ENCODE peak calls at places on chromosomes 6 and 20, in six cellular contexts. M, N, H, U, P and A are unnamed samples.

GRCh38 chr6:9140181-9140580 is 704.8 kb upstream of the SLC35B3 start:
- DNase-seq in H (no peak), N (no peak), M (no peak), P (no peak), U (no peak), A (peak; percentile 44)

GRCh38 chr6:70118670-70119069 is 184.2 kb downstream of the COL9A1 start:
- DNase-seq in M (no peak), U (no peak), P (no peak), N (no peak), H (no peak), A (no peak)

GRCh38 chr6:25981529-25982263 is 19.1 kb downstream of the TRIM38 start:
- DNase-seq in M (peak; percentile 34), H (no peak), P (no peak), N (no peak), U (no peak), A (no peak)

GRCh38 chr6:166532302-166532701 is 54.2 kb downstream of the RAMACL start:
- DNase-seq in P (no peak), U (no peak), M (no peak), H (no peak), N (no peak), A (no peak)

GRCh38 chr6:125301435-125302391 is at the start of gene HDDC2:
- DNase-seq in U (peak; percentile 81), N (peak; percentile 92), H (peak; percentile 81), M (peak; percentile 58), P (peak; percentile 60), A (peak; percentile 85)

GRCh38 chr20:23624307-23624706 is 13.4 kb downstream of the CST3 start:
- DNase-seq in M (peak; percentile 90), U (peak; percentile 82), N (no peak), H (no peak), P (no peak), A (no peak)

GRCh38 chr6:24940311-24940917 is 4.7 kb upstream of the RIPOR2 start:
- DNase-seq in U (no peak), M (no peak), N (no peak), H (peak; percentile 31), P (no peak), A (no peak)

GRCh38 chr6:170147056-170147787 is 143.7 kb downstream of the DLL1 start:
- DNase-seq in N (peak; percentile 48), H (no peak), P (no peak), M (no peak), U (no peak), A (peak; percentile 49)

GRCh38 chr6:37209461-37210205 is 39.7 kb downstream of the PIM1 start:
- DNase-seq in H (no peak), M (no peak), U (no peak), N (no peak), P (no peak), A (no peak)

GRCh38 chr6:6915813-6916547 is 191.8 kb upstream of the RREB1 start:
- DNase-seq in M (peak; percentile 85), H (no peak), P (no peak), U (peak; percentile 87), N (peak; percentile 87), A (peak; percentile 69)

GRCh38 chr20:2382833-2383232 is 2.1 kb downstream of the TGM6 start:
- DNase-seq in N (no peak), U (no peak), H (no peak), P (no peak), M (no peak), A (no peak)

GRCh38 chr20:6975326-6975725 is 207.8 kb downstream of the BMP2 start:
- DNase-seq in N (no peak), M (no peak), H (no peak), P (no peak), U (no peak), A (no peak)

GRCh38 chr6:47203266-47203967 is 106.3 kb downstream of the TNFRSF21 start:
- DNase-seq in M (no peak), P (no peak), H (peak; percentile 72), U (no peak), N (no peak), A (no peak)

GRCh38 chr6:153131037-153131981 is at the start of gene RGS17:
- DNase-seq in N (peak; percentile 81), P (peak; percentile 70), H (peak; percentile 41), U (peak; percentile 86), M (peak; percentile 71), A (peak; percentile 59)

GRCh38 chr6:56193846-56194245 is 53.5 kb downstream of the COL21A1 start:
- DNase-seq in U (peak; percentile 8), N (no peak), P (no peak), M (peak; percentile 85), H (no peak), A (no peak)

GRCh38 chr6:90753820-90754604 is 167.1 kb upstream of the MAP3K7 start:
- DNase-seq in P (no peak), H (no peak), U (no peak), N (no peak), M (no peak), A (no peak)

GRCh38 chr20:46152824-46153586 is 34.9 kb downstream of the CD40 start:
- DNase-seq in N (no peak), H (no peak), P (no peak), U (no peak), M (no peak), A (no peak)

GRCh38 chr20:46157076-46157592 is 39.0 kb downstream of the CD40 start:
- DNase-seq in H (no peak), U (no peak), P (no peak), N (no peak), M (no peak), A (no peak)

GRCh38 chr20:46156065-46156464 is 38.0 kb downstream of the CD40 start:
- DNase-seq in U (no peak), M (no peak), P (no peak), H (no peak), N (no peak), A (no peak)

GRCh38 chr20:46157625-46158024 is 39.5 kb downstream of the CD40 start:
- DNase-seq in H (no peak), U (no peak), M (no peak), P (no peak), N (no peak), A (no peak)

DNA sequence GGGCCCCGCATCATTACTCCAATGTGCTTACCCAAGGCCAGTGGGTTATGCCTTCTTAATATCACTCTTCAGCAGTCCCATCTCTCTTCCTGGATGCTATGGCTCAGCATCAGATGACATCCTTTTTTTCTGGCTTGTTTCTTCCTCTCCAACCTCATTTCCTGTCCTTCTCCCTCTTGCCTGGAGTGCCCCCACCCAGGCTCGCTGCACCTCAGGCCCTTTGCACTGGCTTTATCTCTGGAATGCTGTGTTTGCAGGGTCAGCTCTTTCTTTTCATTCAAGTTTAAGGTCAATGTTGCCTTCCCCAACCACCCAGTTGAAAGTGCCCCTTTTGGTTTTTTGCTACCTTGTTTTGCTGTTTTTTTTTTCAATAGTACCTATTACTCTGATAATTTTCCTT is 36.7 kb downstream of the CD40 start:
- DNase-seq in H (no peak), P (no peak), U (no peak), N (no peak), M (no peak), A (no peak)
- H3K4me3 ChIP-seq in H (no peak overlapping the region), P (no peak overlapping the region), U (no peak overlapping the region), N (no peak overlapping the region), M (no peak overlapping the region), A (no peak overlapping the region)

DNA sequence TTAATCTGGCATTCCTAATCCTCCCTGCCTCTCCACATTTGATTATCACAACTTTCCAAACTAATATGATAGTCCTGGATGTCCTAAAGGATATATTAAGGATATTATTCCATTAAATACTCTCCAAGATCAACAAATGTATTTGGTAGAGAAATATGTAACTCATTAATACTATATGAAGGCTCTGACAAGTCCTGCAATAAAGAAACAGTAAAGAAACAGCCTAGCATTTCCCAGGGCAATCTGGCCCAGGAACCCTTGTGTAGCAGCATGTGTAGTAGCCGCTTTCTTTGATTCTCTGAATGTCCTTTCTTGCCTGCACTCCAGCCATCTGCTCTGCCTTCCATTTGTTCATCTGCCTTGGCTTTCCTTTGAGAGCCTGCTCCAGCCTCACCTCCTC is 23.7 kb downstream of the TRAM2 start:
- DNase-seq in M (no peak), P (no peak), U (no peak), N (no peak), H (no peak), A (no peak)
- H3K4me3 ChIP-seq in M (no peak overlapping the region), P (no peak overlapping the region), U (no peak overlapping the region), N (no peak overlapping the region), H (no peak overlapping the region), A (no peak overlapping the region)

DNA sequence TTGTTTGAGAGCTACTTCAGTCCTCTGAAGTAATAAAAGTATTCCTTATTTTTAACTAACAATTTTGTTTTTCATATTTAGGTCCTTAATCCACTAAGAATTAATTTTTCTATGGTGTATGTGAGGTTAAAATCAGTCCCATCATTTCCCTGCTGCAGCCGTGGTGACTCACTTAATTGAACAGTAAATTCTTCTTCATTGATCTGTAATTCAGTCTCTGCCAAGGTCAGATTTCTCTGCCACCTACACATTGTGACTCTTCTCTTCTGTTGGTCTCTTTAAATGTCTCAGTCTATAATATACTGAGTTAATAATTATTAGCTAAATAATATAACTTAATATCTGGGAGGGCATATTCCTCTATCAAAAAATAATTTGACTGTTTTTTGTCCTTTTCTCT is 262.3 kb downstream of the UTRN start:
- DNase-seq in P (no peak), M (peak; percentile 42), N (no peak), H (no peak), U (no peak), A (no peak)
- H3K4me3 ChIP-seq in P (no peak overlapping the region), M (no peak overlapping the region), N (no peak overlapping the region), H (no peak overlapping the region), U (no peak overlapping the region), A (no peak overlapping the region)

DNA sequence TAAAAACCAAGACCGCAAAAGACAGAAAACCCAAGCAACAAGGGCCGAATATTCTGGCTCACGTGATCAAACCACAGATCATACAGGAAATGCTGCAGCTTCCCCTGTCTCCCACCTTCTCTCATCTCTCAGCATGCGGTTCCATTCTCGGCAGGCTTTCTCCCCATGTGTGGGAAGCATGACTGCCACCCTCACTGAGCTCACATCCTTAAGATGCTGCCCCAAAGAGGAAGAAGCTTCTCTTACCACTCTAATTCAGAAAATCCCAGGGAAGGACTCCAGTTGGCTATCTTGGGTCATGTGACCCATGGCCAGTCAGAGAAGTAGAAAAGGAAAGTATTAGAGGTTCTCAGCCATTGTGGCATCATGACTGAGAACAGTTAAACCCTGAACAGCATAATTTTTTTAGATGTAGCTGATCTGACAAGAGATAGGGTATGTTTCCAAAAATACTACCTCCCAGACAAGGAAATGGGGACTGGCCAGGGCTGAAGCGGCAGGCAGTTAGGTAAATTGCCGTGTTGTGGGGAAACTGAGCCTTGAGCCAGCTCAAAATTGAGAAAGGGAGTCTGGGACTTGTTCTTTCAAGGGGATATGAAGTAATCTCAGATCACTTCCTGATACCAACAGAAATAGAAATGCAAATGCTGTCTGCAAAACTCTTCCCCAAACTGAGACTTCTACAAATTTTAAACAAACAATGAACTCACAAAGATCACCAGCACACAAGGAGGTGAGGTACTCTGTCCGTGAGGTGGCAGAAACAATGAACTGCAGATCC is 37.1 kb upstream of the GRM4 start:
- DNase-seq in H (peak; percentile 84), M (peak; percentile 10), N (no peak), P (no peak), U (no peak), A (no peak)
- H3K4me3 ChIP-seq in H (peak overlapping the region; percentile 50), M (no peak overlapping the region), N (no peak overlapping the region), P (no peak overlapping the region), U (no peak overlapping the region), A (peak overlapping the region; percentile 27)